ENCODE peak calls at places on chromosomes 16 and 17, in ten cellular contexts. One of them, this sample, is unnamed.

GRCh38 chr17:57946798-57947358 is 8.3 kb downstream of the CUEDC1 start:
- DNase-seq in foreskin fibroblast: peak; percentile 64
- DNase-seq in mammary epithelial cell: peak; percentile 69
- DNase-seq in GM23338: no peak
- DNase-seq in transverse colon: peak; percentile 67
- DNase-seq in BJ: no peak
- DNase-seq in NT2/D1: no peak
- DNase-seq in sigmoid colon: peak; percentile 78
- DNase-seq in stomach: peak; percentile 63
- DNase-seq in HCT116: no peak
- DNase-seq in this sample: no peak

GRCh38 chr17:65278050-65278819 is 141.1 kb downstream of the RGS9 start:
- DNase-seq in foreskin fibroblast: peak; percentile 54
- DNase-seq in BJ: no peak
- DNase-seq in GM23338: peak; percentile 93
- DNase-seq in HCT116: peak; percentile 57
- DNase-seq in sigmoid colon: no peak
- DNase-seq in stomach: peak; percentile 63
- DNase-seq in NT2/D1: peak; percentile 54
- DNase-seq in mammary epithelial cell: peak; percentile 17
- DNase-seq in transverse colon: peak; percentile 72
- DNase-seq in this sample: peak; percentile 87

GRCh38 chr17:69434164-69434579 is 19.7 kb downstream of the MAP2K6 start:
- DNase-seq in HCT116: no peak
- DNase-seq in sigmoid colon: no peak
- DNase-seq in foreskin fibroblast: peak; percentile 6
- DNase-seq in BJ: no peak
- DNase-seq in GM23338: no peak
- DNase-seq in NT2/D1: no peak
- DNase-seq in mammary epithelial cell: peak; percentile 78
- DNase-seq in transverse colon: no peak
- DNase-seq in stomach: no peak
- DNase-seq in this sample: no peak

GRCh38 chr17:44932526-44933097 is 15.0 kb downstream of the KIF18B start:
- DNase-seq in sigmoid colon: peak; percentile 38
- DNase-seq in mammary epithelial cell: no peak
- DNase-seq in stomach: no peak
- DNase-seq in transverse colon: no peak
- DNase-seq in BJ: no peak
- DNase-seq in GM23338: no peak
- DNase-seq in foreskin fibroblast: no peak
- DNase-seq in HCT116: no peak
- DNase-seq in NT2/D1: no peak
- DNase-seq in this sample: no peak

GRCh38 chr17:7208754-7209460 is 10.7 kb downstream of the DLG4 start:
- DNase-seq in NT2/D1: no peak
- DNase-seq in GM23338: no peak
- DNase-seq in HCT116: no peak
- DNase-seq in sigmoid colon: no peak
- DNase-seq in BJ: no peak
- DNase-seq in mammary epithelial cell: no peak
- DNase-seq in foreskin fibroblast: no peak
- DNase-seq in stomach: no peak
- DNase-seq in transverse colon: no peak
- DNase-seq in this sample: no peak

GRCh38 chr17:30291571-30292489 is at the start of gene BLMH:
- DNase-seq in foreskin fibroblast: peak; percentile 86
- DNase-seq in mammary epithelial cell: peak; percentile 25
- DNase-seq in GM23338: peak; percentile 89
- DNase-seq in BJ: peak; percentile 25
- DNase-seq in HCT116: no peak
- DNase-seq in transverse colon: peak; percentile 84
- DNase-seq in stomach: peak; percentile 76
- DNase-seq in NT2/D1: peak; percentile 28
- DNase-seq in sigmoid colon: peak; percentile 88
- DNase-seq in this sample: peak; percentile 92

GRCh38 chr16:87948119-87948545 is 3.1 kb upstream of the BANP start:
- DNase-seq in NT2/D1: no peak
- DNase-seq in mammary epithelial cell: no peak
- DNase-seq in foreskin fibroblast: no peak
- DNase-seq in stomach: no peak
- DNase-seq in transverse colon: no peak
- DNase-seq in sigmoid colon: no peak
- DNase-seq in HCT116: no peak
- DNase-seq in BJ: no peak
- DNase-seq in GM23338: no peak
- DNase-seq in this sample: no peak

GRCh38 chr16:6949240-6949639 is 383.4 kb upstream of the RBFOX1 start:
- DNase-seq in BJ: no peak
- DNase-seq in transverse colon: no peak
- DNase-seq in NT2/D1: no peak
- DNase-seq in mammary epithelial cell: no peak
- DNase-seq in HCT116: no peak
- DNase-seq in GM23338: no peak
- DNase-seq in sigmoid colon: no peak
- DNase-seq in foreskin fibroblast: no peak
- DNase-seq in stomach: no peak
- DNase-seq in this sample: no peak

GRCh38 chr17:61002316-61002736 is 324.7 kb downstream of the BCAS3 start:
- DNase-seq in NT2/D1: peak; percentile 1
- DNase-seq in BJ: no peak
- DNase-seq in foreskin fibroblast: peak; percentile 52
- DNase-seq in mammary epithelial cell: peak; percentile 12
- DNase-seq in HCT116: peak; percentile 26
- DNase-seq in sigmoid colon: no peak
- DNase-seq in GM23338: peak; percentile 56
- DNase-seq in transverse colon: no peak
- DNase-seq in stomach: no peak
- DNase-seq in this sample: peak; percentile 41

GRCh38 chr16:17602678-17603077 is 131.9 kb upstream of the XYLT1 start:
- DNase-seq in foreskin fibroblast: no peak
- DNase-seq in NT2/D1: no peak
- DNase-seq in mammary epithelial cell: no peak
- DNase-seq in HCT116: no peak
- DNase-seq in transverse colon: no peak
- DNase-seq in stomach: no peak
- DNase-seq in GM23338: no peak
- DNase-seq in sigmoid colon: no peak
- DNase-seq in BJ: no peak
- DNase-seq in this sample: no peak

GRCh38 chr17:60971515-60972369 is 294.1 kb downstream of the BCAS3 start:
- DNase-seq in foreskin fibroblast: peak; percentile 54
- DNase-seq in mammary epithelial cell: peak; percentile 28
- DNase-seq in transverse colon: peak; percentile 28
- DNase-seq in stomach: peak; percentile 40
- DNase-seq in NT2/D1: peak; percentile 13
- DNase-seq in sigmoid colon: no peak
- DNase-seq in BJ: no peak
- DNase-seq in HCT116: peak; percentile 51
- DNase-seq in GM23338: peak; percentile 78
- DNase-seq in this sample: peak; percentile 56

GRCh38 chr17:70599198-70599597 is 429.9 kb downstream of the KCNJ2 start:
- DNase-seq in stomach: no peak
- DNase-seq in GM23338: no peak
- DNase-seq in BJ: no peak
- DNase-seq in transverse colon: no peak
- DNase-seq in sigmoid colon: no peak
- DNase-seq in HCT116: no peak
- DNase-seq in NT2/D1: no peak
- DNase-seq in foreskin fibroblast: no peak
- DNase-seq in mammary epithelial cell: no peak
- DNase-seq in this sample: no peak

GRCh38 chr17:17605747-17606083 is 14.2 kb upstream of the PEMT start:
- DNase-seq in foreskin fibroblast: peak; percentile 85
- DNase-seq in BJ: peak; percentile 91
- DNase-seq in stomach: no peak
- DNase-seq in HCT116: no peak
- DNase-seq in GM23338: no peak
- DNase-seq in mammary epithelial cell: no peak
- DNase-seq in NT2/D1: no peak
- DNase-seq in transverse colon: no peak
- DNase-seq in sigmoid colon: no peak
- DNase-seq in this sample: no peak

DNA sequence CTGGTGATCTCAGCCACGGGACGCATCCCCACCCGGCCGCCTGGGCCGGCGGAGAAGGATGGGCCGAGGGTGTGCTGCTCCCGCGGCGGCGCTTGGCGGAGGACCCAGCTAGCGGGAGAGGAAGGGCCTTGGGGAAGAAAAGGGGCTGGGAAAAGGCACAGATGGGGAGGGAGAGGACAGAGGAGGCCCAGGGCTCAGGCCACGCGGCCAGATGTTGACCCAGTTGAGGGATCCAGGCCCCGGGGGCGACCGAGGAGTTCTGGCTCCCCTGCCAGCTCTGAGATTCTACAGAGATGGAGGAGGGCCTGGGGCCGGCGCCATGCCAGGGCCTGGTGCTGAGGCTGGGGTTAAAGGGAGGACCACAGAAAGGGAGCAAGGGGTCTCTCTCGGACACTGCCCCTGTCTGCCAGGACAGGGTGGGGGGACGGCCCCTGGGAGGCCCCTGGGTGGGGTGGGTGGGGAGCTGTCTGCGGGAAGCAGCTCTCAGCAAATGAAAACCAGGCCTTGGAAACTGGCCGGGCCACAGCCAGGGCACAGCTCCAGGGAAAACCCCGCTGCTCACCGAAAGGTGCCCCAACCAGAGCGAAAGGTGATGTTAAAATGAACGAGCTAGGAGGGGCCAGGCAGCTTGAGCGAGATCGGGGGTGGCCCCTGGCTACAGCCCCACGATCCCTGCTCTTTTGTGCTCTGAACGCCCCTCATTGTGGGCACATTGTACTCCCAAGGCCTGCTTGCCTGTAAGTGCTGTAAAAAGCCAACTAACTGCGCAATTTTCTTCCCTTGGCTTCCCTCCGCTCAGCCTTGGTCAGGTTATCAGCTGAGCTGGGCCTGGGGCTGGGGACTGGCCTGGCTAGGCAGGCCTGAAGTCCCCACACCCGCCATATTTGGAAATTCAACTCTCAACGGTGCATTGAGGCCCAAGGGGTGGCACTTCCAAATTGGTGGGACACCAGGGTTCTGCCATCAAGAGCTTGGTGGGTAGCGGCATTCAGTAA is 191.4 kb downstream of the ZNF423 start:
- DNase-seq in sigmoid colon: peak; percentile 78
- DNase-seq in BJ: no peak
- DNase-seq in transverse colon: no peak
- DNase-seq in HCT116: no peak
- DNase-seq in NT2/D1: no peak
- DNase-seq in mammary epithelial cell: no peak
- DNase-seq in stomach: no peak
- DNase-seq in foreskin fibroblast: no peak
- DNase-seq in GM23338: no peak
- DNase-seq in this sample: no peak
- H3K4me3 ChIP-seq in sigmoid colon: no peak overlapping the region
- H3K4me3 ChIP-seq in BJ: no peak overlapping the region
- H3K4me3 ChIP-seq in transverse colon: no peak overlapping the region
- H3K4me3 ChIP-seq in HCT116: no peak overlapping the region
- H3K4me3 ChIP-seq in NT2/D1: no peak overlapping the region
- H3K4me3 ChIP-seq in mammary epithelial cell: no peak overlapping the region
- H3K4me3 ChIP-seq in stomach: peak overlapping the region; percentile 17
- H3K4me3 ChIP-seq in foreskin fibroblast: no peak overlapping the region
- H3K4me3 ChIP-seq in GM23338: no peak overlapping the region
- H3K4me3 ChIP-seq in this sample: no peak overlapping the region

GRCh38 chr16:66107661-66108060 is 258.8 kb upstream of the CDH5 start:
- DNase-seq in BJ: peak; percentile 79
- DNase-seq in stomach: no peak
- DNase-seq in sigmoid colon: no peak
- DNase-seq in mammary epithelial cell: peak; percentile 54
- DNase-seq in transverse colon: no peak
- DNase-seq in NT2/D1: no peak
- DNase-seq in HCT116: no peak
- DNase-seq in foreskin fibroblast: peak; percentile 74
- DNase-seq in GM23338: no peak
- DNase-seq in this sample: no peak
- H3K4me3 ChIP-seq in BJ: no peak overlapping the region
- H3K4me3 ChIP-seq in stomach: no peak overlapping the region
- H3K4me3 ChIP-seq in sigmoid colon: no peak overlapping the region
- H3K4me3 ChIP-seq in mammary epithelial cell: no peak overlapping the region
- H3K4me3 ChIP-seq in transverse colon: no peak overlapping the region
- H3K4me3 ChIP-seq in NT2/D1: no peak overlapping the region
- H3K4me3 ChIP-seq in HCT116: no peak overlapping the region
- H3K4me3 ChIP-seq in foreskin fibroblast: no peak overlapping the region
- H3K4me3 ChIP-seq in GM23338: no peak overlapping the region
- H3K4me3 ChIP-seq in this sample: no peak overlapping the region

GRCh38 chr16:23403547-23403946 is 49.4 kb downstream of the COG7 start:
- DNase-seq in foreskin fibroblast: no peak
- DNase-seq in mammary epithelial cell: no peak
- DNase-seq in NT2/D1: no peak
- DNase-seq in GM23338: no peak
- DNase-seq in BJ: no peak
- DNase-seq in sigmoid colon: peak; percentile 63
- DNase-seq in stomach: no peak
- DNase-seq in HCT116: no peak
- DNase-seq in transverse colon: no peak
- DNase-seq in this sample: no peak

GRCh38 chr16:23402100-23402499 is 50.9 kb downstream of the COG7 start:
- DNase-seq in sigmoid colon: no peak
- DNase-seq in NT2/D1: no peak
- DNase-seq in GM23338: no peak
- DNase-seq in BJ: no peak
- DNase-seq in foreskin fibroblast: no peak
- DNase-seq in stomach: no peak
- DNase-seq in transverse colon: no peak
- DNase-seq in mammary epithelial cell: no peak
- DNase-seq in HCT116: no peak
- DNase-seq in this sample: no peak

GRCh38 chr16:23400387-23400930 is 52.5 kb downstream of the COG7 start:
- DNase-seq in NT2/D1: no peak
- DNase-seq in sigmoid colon: peak; percentile 34
- DNase-seq in mammary epithelial cell: no peak
- DNase-seq in BJ: no peak
- DNase-seq in HCT116: no peak
- DNase-seq in foreskin fibroblast: no peak
- DNase-seq in stomach: no peak
- DNase-seq in transverse colon: no peak
- DNase-seq in GM23338: no peak
- DNase-seq in this sample: no peak

GRCh38 chr16:23398987-23399805 is 53.8 kb downstream of the COG7 start:
- DNase-seq in mammary epithelial cell: no peak
- DNase-seq in stomach: no peak
- DNase-seq in foreskin fibroblast: no peak
- DNase-seq in BJ: no peak
- DNase-seq in sigmoid colon: peak; percentile 80
- DNase-seq in transverse colon: no peak
- DNase-seq in NT2/D1: peak; percentile 90
- DNase-seq in HCT116: no peak
- DNase-seq in GM23338: peak; percentile 93
- DNase-seq in this sample: peak; percentile 44

GRCh38 chr16:23401142-23401541 is 51.8 kb downstream of the COG7 start:
- DNase-seq in sigmoid colon: peak; percentile 40
- DNase-seq in stomach: no peak
- DNase-seq in transverse colon: no peak
- DNase-seq in NT2/D1: no peak
- DNase-seq in GM23338: no peak
- DNase-seq in foreskin fibroblast: no peak
- DNase-seq in HCT116: no peak
- DNase-seq in mammary epithelial cell: no peak
- DNase-seq in BJ: no peak
- DNase-seq in this sample: no peak
- H3K4me3 ChIP-seq in sigmoid colon: no peak overlapping the region
- H3K4me3 ChIP-seq in stomach: no peak overlapping the region
- H3K4me3 ChIP-seq in transverse colon: no peak overlapping the region
- H3K4me3 ChIP-seq in NT2/D1: no peak overlapping the region
- H3K4me3 ChIP-seq in GM23338: no peak overlapping the region
- H3K4me3 ChIP-seq in foreskin fibroblast: no peak overlapping the region
- H3K4me3 ChIP-seq in HCT116: no peak overlapping the region
- H3K4me3 ChIP-seq in mammary epithelial cell: no peak overlapping the region
- H3K4me3 ChIP-seq in BJ: no peak overlapping the region
- H3K4me3 ChIP-seq in this sample: no peak overlapping the region

GRCh38 chr17:4715071-4715749 is 4.8 kb downstream of the ARRB2 start:
- DNase-seq in foreskin fibroblast: no peak
- DNase-seq in sigmoid colon: no peak
- DNase-seq in transverse colon: no peak
- DNase-seq in NT2/D1: no peak
- DNase-seq in mammary epithelial cell: no peak
- DNase-seq in stomach: no peak
- DNase-seq in GM23338: no peak
- DNase-seq in HCT116: no peak
- DNase-seq in BJ: no peak
- DNase-seq in this sample: no peak
- H3K4me3 ChIP-seq in foreskin fibroblast: no peak overlapping the region
- H3K4me3 ChIP-seq in sigmoid colon: no peak overlapping the region
- H3K4me3 ChIP-seq in transverse colon: no peak overlapping the region
- H3K4me3 ChIP-seq in NT2/D1: no peak overlapping the region
- H3K4me3 ChIP-seq in mammary epithelial cell: no peak overlapping the region
- H3K4me3 ChIP-seq in stomach: no peak overlapping the region
- H3K4me3 ChIP-seq in GM23338: no peak overlapping the region
- H3K4me3 ChIP-seq in HCT116: no peak overlapping the region
- H3K4me3 ChIP-seq in BJ: no peak overlapping the region
- H3K4me3 ChIP-seq in this sample: no peak overlapping the region

This sample was measured in mesendoderm.